ENCODE peak calls at places on chromosomes 13 and 19, in four cellular contexts. S, O, H and L are unnamed samples.

GRCh38 chr13:113537909-113538688 is 46.5 kb upstream of the TFDP1 start:
- DNase-seq in S (peak), O (no peak), H (no peak), L (peak)

GRCh38 chr19:29119582-29119981 is 93.4 kb downstream of the UQCRFS1 start:
- DNase-seq in S (peak), O (no peak), H (no peak), L (no peak)

GRCh38 chr19:1173160-1173844 is 766 bp downstream of the SBNO2 start:
- DNase-seq in S (no peak), O (peak), H (no peak), L (peak)

GRCh38 chr13:32019612-32020233 is 11.9 kb upstream of the FRY start:
- DNase-seq in S (peak), O (peak), H (no peak), L (no peak)

GRCh38 chr19:46838160-46838559 is 12.5 kb downstream of the AP2S1 start:
- DNase-seq in S (no peak), O (no peak), H (no peak), L (no peak)

GRCh38 chr13:108560092-108560491 is 69.3 kb upstream of the MYO16 start:
- DNase-seq in S (no peak), O (no peak), H (no peak), L (no peak)

GRCh38 chr13:33927315-33927714 is 109.4 kb downstream of the RFC3 start:
- DNase-seq in S (peak), O (no peak), H (no peak), L (no peak)

GRCh38 chr19:18915639-18916038 is 3.5 kb downstream of the COPE start:
- DNase-seq in S (peak), O (peak), H (no peak), L (no peak)

GRCh38 chr19:3503036-3503572 is 2.6 kb upstream of the DOHH start:
- DNase-seq in S (peak), O (no peak), H (no peak), L (no peak)

GRCh38 chr13:27442797-27443196 is 7.6 kb downstream of the MTIF3 start:
- DNase-seq in S (no peak), O (no peak), H (no peak), L (no peak)

GRCh38 chr13:33793726-33794125 is 24.2 kb upstream of the RFC3 start:
- DNase-seq in S (no peak), O (no peak), H (no peak), L (no peak)